ENCODE peak calls at places on chromosomes 5 and 9, in nine cellular contexts. K is stimulated activated naive B cell treated with anti-CD40 and anti-IgM and Interleukin-4, amounts not matched to agents 10 μg/mL and 1 μg/mL and 100 μg/mL, for 72 hours; W is COR-L47; I is PC-3; L is frontal cortex; F is AG09309; A is H9; S is transverse colon; B is activated T-cell treated with anti-CD3 and anti-CD28 coated beads for 4 hours. V is an unnamed sample.

GRCh38 chr5:154850255-154851062 is at the start of gene FAXDC2:
- DNase-seq in B (no peak), S (peak; percentile 48), I (no peak), F (peak; percentile 45), A (peak; percentile 81), L (peak; percentile 60), W (no peak), K (no peak), V (peak; percentile 20)

GRCh38 chr5:79318935-79319614 is 83.1 kb downstream of the JMY start:
- DNase-seq in K (no peak), A (no peak), F (peak; percentile 80), I (peak; percentile 59), L (no peak), B (no peak), S (no peak), W (no peak), V (no peak)

GRCh38 chr5:161740433-161740832 is 54.9 kb downstream of the GABRA6 start:
- DNase-seq in B (no peak), S (no peak), F (no peak), I (no peak), A (no peak), K (no peak), W (no peak), L (no peak), V (no peak)

GRCh38 chr5:65213921-65214525 is 267.7 kb downstream of the ADAMTS6 start:
- DNase-seq in W (peak; percentile 7), S (peak; percentile 9), F (no peak), A (peak; percentile 63), L (no peak), K (no peak), B (no peak), I (peak; percentile 45), V (no peak)

GRCh38 chr5:163408311-163408923 is 29.0 kb upstream of the CCNG1 start:
- DNase-seq in A (peak; percentile 43), B (peak; percentile 42), W (peak; percentile 42), L (peak; percentile 26), S (peak; percentile 69), K (peak; percentile 31), I (peak; percentile 71), F (peak; percentile 33), V (peak; percentile 23)

GRCh38 chr5:78361226-78361993 is 993 bp downstream of the SCAMP1 start:
- DNase-seq in F (no peak), S (peak; percentile 53), I (peak; percentile 80), W (peak; percentile 59), B (no peak), K (no peak), L (peak; percentile 40), A (no peak), V (no peak)

GRCh38 chr5:107381189-107381856 is 289.4 kb downstream of the EFNA5 start:
- DNase-seq in W (no peak), K (no peak), F (no peak), B (no peak), A (no peak), L (no peak), S (no peak), I (peak; percentile 83), V (peak; percentile 10)

GRCh38 chr5:180352116-180352975 is 790 bp downstream of the GFPT2 start:
- DNase-seq in K (no peak), S (no peak), F (no peak), A (no peak), W (no peak), B (no peak), L (peak; percentile 54), I (no peak), V (no peak)

GRCh38 chr5:35229076-35230042 is 928 bp downstream of the PRLR start:
- DNase-seq in A (peak; percentile 86), F (no peak), L (no peak), B (no peak), K (no peak), I (peak; percentile 61), W (no peak), S (peak; percentile 62), V (no peak)

GRCh38 chr9:5838884-5839571 is 6.1 kb upstream of the ERMP1 start:
- DNase-seq in W (no peak), L (no peak), S (peak; percentile 71), K (no peak), A (peak; percentile 59), F (no peak), B (no peak), I (peak; percentile 88), V (no peak)